ENCODE peak calls at places on chromosomes 12 and 14, in ten cellular contexts. I is stimulated activated naive CD8-positive, alpha-beta T cell treated with anti-CD3 and anti-CD28 coated beads, Interleukin-15, amount 100 ng/mL, for 72 hours; F is RWPE1; D is HepG2; L is NCI-H526 treated with DMSO at 0.1 percent for 48 hours; G is activated gamma-delta T cell treated with anti-CD3 and anti-CD28 coated beads, Interleukin-2, amount 50 U/mL, for 16 hours; A is astrocyte of the spinal cord; M is ELR; T is stimulated activated CD4-positive, alpha-beta T cell treated with anti-CD3 and anti-CD28 coated beads, Interleukin-12 subunit alpha, Interleukin-12 subunit beta, amount 100 ng/mL, for 4 hours; H is ELF-1. X is an unnamed sample.
A peak's percentile ranks its signal among the peaks of the same experiment; 100 is the strongest.

GRCh38 chr14:24184104-24184970 is 4.3 kb downstream of the IPO4 start:
- DNase-seq in I (no peak), F (no peak), D (no peak), L (no peak), G (no peak), A (no peak), M (no peak), T (no peak), H (no peak), X (no peak)

GRCh38 chr14:58637040-58637390 is 747 bp upstream of the DACT1 start:
- DNase-seq in I (peak; percentile 36), F (no peak), D (no peak), L (no peak), G (no peak), A (peak; percentile 95), M (peak; percentile 72), T (peak; percentile 46), H (no peak), X (no peak)

GRCh38 chr14:80215756-80216581 is 4.7 kb upstream of the DIO2 start:
- DNase-seq in I (no peak), F (no peak), D (no peak), L (no peak), G (no peak), A (peak; percentile 21), M (no peak), T (no peak), H (peak; percentile 15), X (no peak)

GRCh38 chr14:104249092-104249491 is 110.7 kb downstream of the KIF26A start:
- DNase-seq in I (no peak), F (no peak), D (no peak), L (no peak), G (no peak), A (no peak), M (no peak), T (no peak), H (no peak), X (no peak)

GRCh38 chr12:13024151-13024946 is 19.8 kb upstream of the FAM234B start:
- DNase-seq in I (no peak), F (no peak), D (peak; percentile 11), L (no peak), G (no peak), A (peak; percentile 77), M (peak; percentile 84), T (no peak), H (no peak), X (no peak)

GRCh38 chr14:90554341-90554740 is 157.5 kb downstream of the CALM1 start:
- DNase-seq in I (no peak), F (no peak), D (no peak), L (no peak), G (no peak), A (no peak), M (no peak), T (no peak), H (no peak), X (peak; percentile 81)

GRCh38 chr12:11765421-11765816 is 115.9 kb downstream of the ETV6 start:
- DNase-seq in I (no peak), F (no peak), D (no peak), L (no peak), G (no peak), A (peak; percentile 39), M (no peak), T (no peak), H (no peak), X (no peak)

GRCh38 chr12:124402281-124403066 is 107.6 kb downstream of the RFLNA start:
- DNase-seq in I (no peak), F (no peak), D (no peak), L (no peak), G (no peak), A (no peak), M (no peak), T (no peak), H (peak; percentile 83), X (no peak)

GRCh38 chr14:37063467-37064240 is 108.8 kb downstream of the SLC25A21 start:
- DNase-seq in I (no peak), F (no peak), D (no peak), L (no peak), G (no peak), A (no peak), M (no peak), T (no peak), H (no peak), X (no peak)

GRCh38 chr12:4243098-4243795 is 30.3 kb upstream of the CCND2 start:
- DNase-seq in I (no peak), F (no peak), D (no peak), L (no peak), G (no peak), A (no peak), M (no peak), T (no peak), H (no peak), X (no peak)

X was measured in NCI-H446.